ENCODE peak calls at places on chromosomes 6 and 20, in five cellular contexts. E is AG09319, P is hypothalamus, X is fibroblast of lung, Z is pancreas. B is an unnamed sample.

GRCh38 chr20:4949833-4950178 is 51.5 kb downstream of the SLC23A2 start:
- DNase-seq in Z (no peak), E (no peak), X (peak), P (no peak), B (no peak)

GRCh38 chr6:24357336-24358218 is at the start of gene DCDC2:
- DNase-seq in Z (peak), E (no peak), X (peak), P (peak), B (no peak)

GRCh38 chr20:63836335-63837133 is 5.5 kb upstream of the ZBTB46 start:
- DNase-seq in X (no peak), P (no peak), Z (no peak), E (no peak), B (no peak)

GRCh38 chr20:38112943-38113294 is 52.2 kb downstream of the TGM2 start:
- DNase-seq in E (no peak), P (no peak), Z (no peak), X (no peak), B (no peak)

GRCh38 chr6:109440325-109441068 is at the start of the genes PPIL6 and SMPD2:
- DNase-seq in P (peak), Z (peak), X (peak), E (peak), B (peak)

GRCh38 chr6:90811596-90812226 is 224.8 kb upstream of the MAP3K7 start:
- DNase-seq in Z (no peak), X (no peak), P (no peak), E (no peak), B (no peak)

GRCh38 chr20:50238081-50238800 is 47.6 kb downstream of the CEBPB start:
- DNase-seq in P (no peak), X (no peak), Z (no peak), E (no peak), B (no peak)

GRCh38 chr20:44217342-44218092 is 6.9 kb upstream of the OSER1 start:
- DNase-seq in E (peak), P (no peak), Z (peak), X (peak), B (no peak)

GRCh38 chr20:22374678-22375590 is 209.4 kb downstream of the FOXA2 start:
- DNase-seq in E (no peak), P (no peak), X (peak), Z (no peak), B (no peak)

GRCh38 chr20:38321959-38322598 is 18.1 kb downstream of the BPI start:
- DNase-seq in E (peak), Z (no peak), X (peak), P (no peak), B (peak)

GRCh38 chr6:20160541-20161283 is 51.6 kb downstream of the MBOAT1 start:
- DNase-seq in P (no peak), X (no peak), Z (no peak), E (peak), B (no peak)

GRCh38 chr6:69279805-69280204 is 517.0 kb downstream of the LMBRD1 start:
- DNase-seq in P (no peak), X (no peak), E (no peak), Z (no peak), B (no peak)

GRCh38 chr6:96381246-96381645 is 140.4 kb upstream of the UFL1 start:
- DNase-seq in E (no peak), P (no peak), X (no peak), Z (no peak), B (no peak)

GRCh38 chr20:53070714-53071392 is 98.7 kb downstream of the TSHZ2 start:
- DNase-seq in X (no peak), Z (no peak), P (no peak), E (no peak), B (no peak)

GRCh38 chr6:154277578-154278128 is 79.0 kb downstream of the IPCEF1 start:
- DNase-seq in Z (no peak), X (no peak), E (no peak), P (no peak), B (no peak)

GRCh38 chr6:36350681-36351091 is 14.0 kb upstream of the BNIP5 start:
- DNase-seq in X (peak), E (no peak), Z (no peak), P (no peak), B (no peak)

GRCh38 chr20:36629719-36630340 is 16.2 kb downstream of the SLA2 start:
- DNase-seq in E (no peak), X (no peak), P (no peak), Z (no peak), B (no peak)

GRCh38 chr6:90468080-90468479 is 118.8 kb downstream of the MAP3K7 start:
- DNase-seq in E (no peak), X (peak), P (no peak), Z (no peak), B (no peak)

GRCh38 chr6:42901538-42901957 is 14.3 kb upstream of the PTCRA start:
- DNase-seq in X (peak), Z (peak), E (peak), P (peak), B (peak)

GRCh38 chr6:155881845-155882526 is 426.3 kb upstream of the NOX3 start:
- DNase-seq in E (no peak), X (no peak), Z (no peak), P (no peak), B (no peak)

GRCh38 chr6:2529217-2529719 is 221.5 kb downstream of the MYLK4 start:
- DNase-seq in X (no peak), Z (no peak), P (no peak), E (no peak), B (no peak)

GRCh38 chr6:117711369-117711768 is 36.1 kb downstream of the NUS1 start:
- DNase-seq in P (no peak), Z (no peak), E (no peak), X (no peak), B (no peak)

GRCh38 chr6:43886067-43886461 is 116.1 kb downstream of the VEGFA start:
- DNase-seq in Z (no peak), X (no peak), P (no peak), E (no peak), B (no peak)

GRCh38 chr20:48698507-48699267 is 129.1 kb downstream of the PREX1 start:
- DNase-seq in Z (no peak), E (no peak), X (no peak), P (no peak), B (no peak)

GRCh38 chr20:52484438-52484837 is 292.9 kb upstream of the ZFP64 start:
- DNase-seq in P (no peak), X (no peak), Z (no peak), E (peak), B (peak)

GRCh38 chr6:56263586-56264295 is 16.4 kb upstream of the COL21A1 start:
- DNase-seq in Z (no peak), P (no peak), E (no peak), X (peak), B (no peak)

GRCh38 chr6:142845143-142845571 is 99.8 kb downstream of the HIVEP2 start:
- DNase-seq in Z (no peak), E (no peak), X (peak), P (no peak), B (no peak)

GRCh38 chr6:166598441-166599138 is 12.1 kb upstream of the RAMACL start:
- DNase-seq in X (peak), P (no peak), E (peak), Z (no peak), B (peak)

GRCh38 chr6:79946242-79946641 is 1.1 kb downstream of the ELOVL4 start:
- DNase-seq in Z (no peak), E (no peak), X (peak), P (no peak), B (no peak)

GRCh38 chr6:162973141-162973872 is 245.5 kb downstream of the PACRG start:
- DNase-seq in Z (no peak), X (peak), P (no peak), E (no peak), B (no peak)

B was measured in amniotic stem cell.